ENCODE peak calls at places on chromosome 2, in ten cellular contexts. C is IMR-90, D is right atrium auricular region, I is keratinocyte, T is brain microvascular endothelial cell, S is kidney epithelial cell, M is uterus, G is A673, K is bronchial epithelial cell, J is mammary epithelial cell. A is an unnamed sample.

GRCh38 chr2:200092235-200092634 is 136.9 kb downstream of the MAIP1 start:
- DNase-seq in C (no peak), D (no peak), I (no peak), T (no peak), S (no peak), M (no peak), G (no peak), K (no peak), J (no peak), A (no peak)

GRCh38 chr2:57544626-57545025 is 502.0 kb upstream of the VRK2 start:
- DNase-seq in C (no peak), D (no peak), I (no peak), T (no peak), S (no peak), M (no peak), G (no peak), K (no peak), J (no peak), A (no peak)

GRCh38 chr2:222972420-222972819 is 79.6 kb upstream of the KCNE4 start:
- DNase-seq in C (no peak), D (no peak), I (no peak), T (no peak), S (no peak), M (no peak), G (no peak), K (no peak), J (no peak), A (no peak)

GRCh38 chr2:99198103-99198841 is 17.3 kb downstream of the MRPL30 start:
- DNase-seq in C (no peak), D (no peak), I (no peak), T (no peak), S (no peak), M (no peak), G (no peak), K (peak; percentile 35), J (no peak), A (no peak)

GRCh38 chr2:205924676-205925075 is 161.3 kb downstream of the INO80D start:
- DNase-seq in C (no peak), D (no peak), I (no peak), T (no peak), S (no peak), M (no peak), G (no peak), K (no peak), J (no peak), A (no peak)

GRCh38 chr2:159199751-159200465 is 86.6 kb downstream of the WDSUB1 start:
- DNase-seq in C (peak; percentile 39), D (no peak), I (no peak), T (no peak), S (no peak), M (no peak), G (no peak), K (no peak), J (no peak), A (no peak)

GRCh38 chr2:5696741-5697521 is 4.7 kb downstream of the SOX11 start:
- DNase-seq in C (peak; percentile 53), D (no peak), I (no peak), T (peak; percentile 35), S (no peak), M (no peak), G (peak; percentile 79), K (no peak), J (no peak), A (no peak)

GRCh38 chr2:160194351-160194750 is 5.7 kb downstream of the ITGB6 start:
- DNase-seq in C (no peak), D (no peak), I (no peak), T (no peak), S (no peak), M (no peak), G (no peak), K (peak; percentile 91), J (peak; percentile 76), A (no peak)

GRCh38 chr2:11753452-11753885 is 7.0 kb downstream of the LPIN1 start:
- DNase-seq in C (no peak), D (no peak), I (no peak), T (no peak), S (no peak), M (no peak), G (no peak), K (peak; percentile 73), J (peak; percentile 51), A (no peak)

GRCh38 chr2:26626606-26627005 is 14.6 kb downstream of the CIB4 start:
- DNase-seq in C (no peak), D (no peak), I (no peak), T (no peak), S (no peak), M (no peak), G (no peak), K (no peak), J (no peak), A (no peak)

GRCh38 chr2:43226955-43227829 is 786 bp upstream of the ZFP36L2 start:
- DNase-seq in C (peak; percentile 68), D (peak; percentile 97), I (no peak), T (peak; percentile 55), S (no peak), M (peak; percentile 92), G (peak; percentile 72), K (peak; percentile 67), J (peak; percentile 76), A (no peak)

GRCh38 chr2:121709776-121710469 is 26.8 kb downstream of the NIFK start:
- DNase-seq in C (no peak), D (no peak), I (no peak), T (no peak), S (no peak), M (no peak), G (no peak), K (peak; percentile 64), J (peak; percentile 55), A (no peak)

GRCh38 chr2:190634381-190634780 is 14.5 kb upstream of the NAB1 start:
- DNase-seq in C (peak; percentile 43), D (no peak), I (no peak), T (no peak), S (no peak), M (no peak), G (no peak), K (no peak), J (no peak), A (peak; percentile 58)

GRCh38 chr2:190637903-190638618 is 10.8 kb upstream of the NAB1 start:
- DNase-seq in C (no peak), D (peak; percentile 83), I (no peak), T (peak; percentile 39), S (no peak), M (peak; percentile 21), G (no peak), K (no peak), J (no peak), A (no peak)

GRCh38 chr2:190636362-190636761 is 12.5 kb upstream of the NAB1 start:
- DNase-seq in C (peak; percentile 75), D (no peak), I (no peak), T (peak; percentile 72), S (no peak), M (no peak), G (peak; percentile 57), K (peak; percentile 90), J (peak; percentile 58), A (no peak)

GRCh38 chr2:190637331-190637734 is 11.6 kb upstream of the NAB1 start:
- DNase-seq in C (peak; percentile 66), D (no peak), I (no peak), T (no peak), S (no peak), M (no peak), G (no peak), K (no peak), J (peak; percentile 36), A (no peak)

GRCh38 chr2:190635781-190636180 is 13.1 kb upstream of the NAB1 start:
- DNase-seq in C (no peak), D (no peak), I (no peak), T (no peak), S (no peak), M (no peak), G (no peak), K (no peak), J (no peak), A (no peak)
- TF ChIP-seq CTCF in C (no peak), D (no peak), I (no peak), T (peak; percentile 53), S (no peak), M (no peak), G (peak; percentile 22), K (no peak), J (no peak), A (no peak)

DNA sequence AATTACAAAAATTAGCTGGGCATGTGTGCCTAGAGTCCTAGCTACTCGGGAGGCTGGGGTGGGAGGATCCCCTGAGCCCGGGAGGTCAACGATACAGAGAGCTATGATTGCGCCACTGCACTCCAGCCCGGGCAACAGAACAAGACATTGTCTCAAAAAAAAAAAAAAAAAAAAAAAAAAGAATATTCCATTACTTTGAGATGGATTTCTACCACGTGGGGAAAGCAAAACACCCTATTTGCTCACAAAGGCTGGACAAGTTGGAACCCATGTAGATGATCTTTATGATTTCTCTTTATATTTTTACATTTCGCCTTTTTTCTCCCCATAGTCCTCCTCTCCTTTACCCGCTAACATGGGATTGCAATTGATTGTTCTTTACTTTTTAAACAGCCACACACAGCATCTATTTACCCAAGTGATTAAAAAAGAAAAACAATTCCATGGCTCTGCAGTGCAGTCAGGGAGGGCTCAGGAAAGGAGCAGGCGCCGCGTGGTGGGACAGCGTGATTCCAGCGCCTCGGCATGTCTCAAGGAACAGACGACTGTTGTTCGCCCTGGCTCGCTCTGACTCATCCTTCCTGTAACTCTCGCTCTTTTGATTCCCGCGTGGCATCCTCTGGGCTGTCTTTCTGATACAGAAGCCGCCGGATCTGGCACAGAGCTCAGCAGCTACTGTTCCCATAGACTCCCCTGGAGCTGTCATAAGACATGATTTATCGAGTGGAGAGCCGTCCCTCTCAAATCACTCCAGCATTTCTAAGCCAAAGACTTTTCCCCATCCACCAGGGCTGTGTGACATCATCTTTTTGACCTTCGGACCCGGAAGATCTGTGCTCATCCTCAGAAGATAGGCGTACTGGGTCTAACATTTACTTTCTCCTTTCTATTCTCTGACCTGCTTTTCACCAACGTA is 230.4 kb upstream of the AGAP1 start:
- DNase-seq in C (peak; percentile 93), D (peak; percentile 94), I (peak; percentile 19), T (peak; percentile 96), S (no peak), M (peak; percentile 59), G (peak; percentile 95), K (peak; percentile 69), J (peak; percentile 65), A (peak; percentile 10)
- H3K4me3 ChIP-seq in C (no peak overlapping the region), D (no peak overlapping the region), I (peak overlapping the region; percentile 6), T (peak overlapping the region; percentile 34), S (no peak overlapping the region), M (no peak overlapping the region), G (peak overlapping the region; percentile 14), K (no peak overlapping the region), J (no peak overlapping the region), A (no peak overlapping the region)

DNA sequence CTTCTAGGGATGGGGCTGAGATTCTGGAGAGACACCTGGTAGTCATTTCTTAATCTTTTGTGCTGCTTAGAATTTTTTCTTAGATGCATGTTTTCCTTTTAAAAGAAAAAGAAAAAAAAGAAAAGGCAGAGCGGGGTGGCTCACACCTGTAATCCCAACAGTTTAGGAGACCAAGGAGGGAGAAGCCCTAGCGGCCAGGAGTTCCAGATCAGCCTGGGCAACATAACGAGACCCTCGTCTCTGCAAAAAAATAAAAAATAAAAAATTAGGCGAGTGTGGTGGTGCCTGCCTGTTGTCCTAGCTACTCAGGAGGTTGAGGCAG is 46.0 kb upstream of the ATP6V1B1 start:
- DNase-seq in C (no peak), D (peak; percentile 28), I (no peak), T (no peak), S (no peak), M (no peak), G (no peak), K (no peak), J (no peak), A (no peak)
- H3K27me3 ChIP-seq in C (peaks cover 92% of the 10 kb centered on the region), D (peaks cover 38% of the 10 kb centered on the region), I (peaks cover 93% of the 10 kb centered on the region), T (peaks cover 93% of the 10 kb centered on the region), S (peaks cover 81% of the 10 kb centered on the region), M (peaks cover 8% of the 10 kb centered on the region), G (no peaks in the 10 kb centered on the region), K (peaks cover 53% of the 10 kb centered on the region), J (peaks cover 52% of the 10 kb centered on the region), A (peaks cover 74% of the 10 kb centered on the region)

GRCh38 chr2:24490674-24491625 is at the start of gene NCOA1:
- DNase-seq in C (peak; percentile 85), D (peak; percentile 90), I (no peak), T (peak; percentile 83), S (peak; percentile 35), M (peak; percentile 89), G (peak; percentile 96), K (peak; percentile 64), J (peak; percentile 77), A (peak; percentile 31)
- TF ChIP-seq CTCF in C (peak; percentile 26), D (no peak), I (peak; percentile 20), T (peak; percentile 30), S (peak; percentile 24), M (peak; percentile 19), G (no peak), K (peak; percentile 40), J (no peak), A (peak; percentile 34)